ENCODE peak calls at places on chromosomes 13 and 19, in seven cellular contexts. One of them, this sample, is unnamed.

GRCh38 chr19:872266-872951 is 12.9 kb downstream of the CFD start:
- DNase-seq in stimulated activated CD4-positive, alpha-beta T cell treated with anti-CD3 and anti-CD28 coated beads, Interleukin-4, amount 100 ng/mL, for 48 hours: peak; percentile 77
- DNase-seq in activated CD4-positive, alpha-beta memory T cell treated with anti-CD3 and anti-CD28 coated beads, Interleukin-2, amount 10 ng/mL, durations not matched to agents 7 days and 5 days: peak; percentile 91
- DNase-seq in fibroblast of lung: peak; percentile 75
- DNase-seq in mesendoderm: peak; percentile 88
- DNase-seq in activated naive CD4-positive, alpha-beta T cell: peak; percentile 27
- DNase-seq in ACHN: no peak
- DNase-seq in this sample: peak; percentile 93

GRCh38 chr13:45167611-45168554 is 33.0 kb downstream of the KCTD4 start:
- DNase-seq in ACHN: no peak
- DNase-seq in activated naive CD4-positive, alpha-beta T cell: no peak
- DNase-seq in fibroblast of lung: no peak
- DNase-seq in mesendoderm: peak; percentile 33
- DNase-seq in activated CD4-positive, alpha-beta memory T cell treated with anti-CD3 and anti-CD28 coated beads, Interleukin-2, amount 10 ng/mL, durations not matched to agents 7 days and 5 days: no peak
- DNase-seq in stimulated activated CD4-positive, alpha-beta T cell treated with anti-CD3 and anti-CD28 coated beads, Interleukin-4, amount 100 ng/mL, for 48 hours: no peak
- DNase-seq in this sample: no peak

GRCh38 chr19:2173388-2173787 is 9.7 kb downstream of the DOT1L start:
- DNase-seq in mesendoderm: no peak
- DNase-seq in stimulated activated CD4-positive, alpha-beta T cell treated with anti-CD3 and anti-CD28 coated beads, Interleukin-4, amount 100 ng/mL, for 48 hours: no peak
- DNase-seq in activated CD4-positive, alpha-beta memory T cell treated with anti-CD3 and anti-CD28 coated beads, Interleukin-2, amount 10 ng/mL, durations not matched to agents 7 days and 5 days: no peak
- DNase-seq in ACHN: no peak
- DNase-seq in activated naive CD4-positive, alpha-beta T cell: no peak
- DNase-seq in fibroblast of lung: no peak
- DNase-seq in this sample: no peak

GRCh38 chr19:6501740-6502648 is at the start of gene TUBB4A:
- DNase-seq in fibroblast of lung: no peak
- DNase-seq in mesendoderm: no peak
- DNase-seq in stimulated activated CD4-positive, alpha-beta T cell treated with anti-CD3 and anti-CD28 coated beads, Interleukin-4, amount 100 ng/mL, for 48 hours: no peak
- DNase-seq in activated naive CD4-positive, alpha-beta T cell: no peak
- DNase-seq in activated CD4-positive, alpha-beta memory T cell treated with anti-CD3 and anti-CD28 coated beads, Interleukin-2, amount 10 ng/mL, durations not matched to agents 7 days and 5 days: peak; percentile 50
- DNase-seq in ACHN: peak; percentile 26
- DNase-seq in this sample: peak; percentile 60

GRCh38 chr19:32196690-32197420 is 148.6 kb upstream of the ZNF507 start:
- DNase-seq in activated naive CD4-positive, alpha-beta T cell: no peak
- DNase-seq in mesendoderm: no peak
- DNase-seq in activated CD4-positive, alpha-beta memory T cell treated with anti-CD3 and anti-CD28 coated beads, Interleukin-2, amount 10 ng/mL, durations not matched to agents 7 days and 5 days: no peak
- DNase-seq in fibroblast of lung: no peak
- DNase-seq in stimulated activated CD4-positive, alpha-beta T cell treated with anti-CD3 and anti-CD28 coated beads, Interleukin-4, amount 100 ng/mL, for 48 hours: no peak
- DNase-seq in ACHN: no peak
- DNase-seq in this sample: no peak

GRCh38 chr19:16754207-16754806 is 34.7 kb downstream of the NWD1 start:
- DNase-seq in ACHN: no peak
- DNase-seq in activated naive CD4-positive, alpha-beta T cell: no peak
- DNase-seq in activated CD4-positive, alpha-beta memory T cell treated with anti-CD3 and anti-CD28 coated beads, Interleukin-2, amount 10 ng/mL, durations not matched to agents 7 days and 5 days: no peak
- DNase-seq in stimulated activated CD4-positive, alpha-beta T cell treated with anti-CD3 and anti-CD28 coated beads, Interleukin-4, amount 100 ng/mL, for 48 hours: no peak
- DNase-seq in fibroblast of lung: no peak
- DNase-seq in mesendoderm: no peak
- DNase-seq in this sample: no peak

GRCh38 chr13:37540228-37540627 is 58.3 kb downstream of the POSTN start:
- DNase-seq in activated naive CD4-positive, alpha-beta T cell: no peak
- DNase-seq in fibroblast of lung: peak; percentile 72
- DNase-seq in stimulated activated CD4-positive, alpha-beta T cell treated with anti-CD3 and anti-CD28 coated beads, Interleukin-4, amount 100 ng/mL, for 48 hours: no peak
- DNase-seq in ACHN: no peak
- DNase-seq in mesendoderm: no peak
- DNase-seq in activated CD4-positive, alpha-beta memory T cell treated with anti-CD3 and anti-CD28 coated beads, Interleukin-2, amount 10 ng/mL, durations not matched to agents 7 days and 5 days: no peak
- DNase-seq in this sample: no peak

GRCh38 chr19:3372413-3372812 is 6.0 kb downstream of the NFIC start:
- DNase-seq in mesendoderm: no peak
- DNase-seq in ACHN: no peak
- DNase-seq in fibroblast of lung: no peak
- DNase-seq in activated CD4-positive, alpha-beta memory T cell treated with anti-CD3 and anti-CD28 coated beads, Interleukin-2, amount 10 ng/mL, durations not matched to agents 7 days and 5 days: no peak
- DNase-seq in stimulated activated CD4-positive, alpha-beta T cell treated with anti-CD3 and anti-CD28 coated beads, Interleukin-4, amount 100 ng/mL, for 48 hours: no peak
- DNase-seq in activated naive CD4-positive, alpha-beta T cell: no peak
- DNase-seq in this sample: no peak

GRCh38 chr19:13302521-13303270 is 152.5 kb downstream of the IER2 start:
- DNase-seq in activated naive CD4-positive, alpha-beta T cell: no peak
- DNase-seq in fibroblast of lung: no peak
- DNase-seq in mesendoderm: peak; percentile 52
- DNase-seq in ACHN: no peak
- DNase-seq in activated CD4-positive, alpha-beta memory T cell treated with anti-CD3 and anti-CD28 coated beads, Interleukin-2, amount 10 ng/mL, durations not matched to agents 7 days and 5 days: no peak
- DNase-seq in stimulated activated CD4-positive, alpha-beta T cell treated with anti-CD3 and anti-CD28 coated beads, Interleukin-4, amount 100 ng/mL, for 48 hours: no peak
- DNase-seq in this sample: no peak

GRCh38 chr19:38564981-38565685 is 52.6 kb downstream of the MAP4K1 start:
- DNase-seq in mesendoderm: no peak
- DNase-seq in stimulated activated CD4-positive, alpha-beta T cell treated with anti-CD3 and anti-CD28 coated beads, Interleukin-4, amount 100 ng/mL, for 48 hours: no peak
- DNase-seq in ACHN: no peak
- DNase-seq in activated naive CD4-positive, alpha-beta T cell: no peak
- DNase-seq in fibroblast of lung: no peak
- DNase-seq in activated CD4-positive, alpha-beta memory T cell treated with anti-CD3 and anti-CD28 coated beads, Interleukin-2, amount 10 ng/mL, durations not matched to agents 7 days and 5 days: peak; percentile 40
- DNase-seq in this sample: no peak

GRCh38 chr19:1133471-1133929 is 29.7 kb downstream of the GPX4 start:
- DNase-seq in fibroblast of lung: no peak
- DNase-seq in stimulated activated CD4-positive, alpha-beta T cell treated with anti-CD3 and anti-CD28 coated beads, Interleukin-4, amount 100 ng/mL, for 48 hours: peak; percentile 76
- DNase-seq in mesendoderm: peak; percentile 71
- DNase-seq in activated CD4-positive, alpha-beta memory T cell treated with anti-CD3 and anti-CD28 coated beads, Interleukin-2, amount 10 ng/mL, durations not matched to agents 7 days and 5 days: peak; percentile 87
- DNase-seq in ACHN: peak; percentile 27
- DNase-seq in activated naive CD4-positive, alpha-beta T cell: no peak
- DNase-seq in this sample: peak; percentile 47

GRCh38 chr13:62721893-62722292 is 1306.2 kb upstream of the PCDH20 start:
- DNase-seq in activated CD4-positive, alpha-beta memory T cell treated with anti-CD3 and anti-CD28 coated beads, Interleukin-2, amount 10 ng/mL, durations not matched to agents 7 days and 5 days: no peak
- DNase-seq in stimulated activated CD4-positive, alpha-beta T cell treated with anti-CD3 and anti-CD28 coated beads, Interleukin-4, amount 100 ng/mL, for 48 hours: no peak
- DNase-seq in ACHN: no peak
- DNase-seq in activated naive CD4-positive, alpha-beta T cell: no peak
- DNase-seq in mesendoderm: no peak
- DNase-seq in fibroblast of lung: no peak
- DNase-seq in this sample: no peak

GRCh38 chr13:21164631-21165030 is 11.7 kb downstream of the SKA3 start:
- DNase-seq in stimulated activated CD4-positive, alpha-beta T cell treated with anti-CD3 and anti-CD28 coated beads, Interleukin-4, amount 100 ng/mL, for 48 hours: no peak
- DNase-seq in mesendoderm: no peak
- DNase-seq in ACHN: no peak
- DNase-seq in activated CD4-positive, alpha-beta memory T cell treated with anti-CD3 and anti-CD28 coated beads, Interleukin-2, amount 10 ng/mL, durations not matched to agents 7 days and 5 days: no peak
- DNase-seq in activated naive CD4-positive, alpha-beta T cell: no peak
- DNase-seq in fibroblast of lung: peak; percentile 39
- DNase-seq in this sample: no peak

GRCh38 chr19:15223649-15224371 is 8.4 kb downstream of the EPHX3 start:
- DNase-seq in mesendoderm: peak; percentile 47
- DNase-seq in activated naive CD4-positive, alpha-beta T cell: no peak
- DNase-seq in fibroblast of lung: no peak
- DNase-seq in activated CD4-positive, alpha-beta memory T cell treated with anti-CD3 and anti-CD28 coated beads, Interleukin-2, amount 10 ng/mL, durations not matched to agents 7 days and 5 days: no peak
- DNase-seq in stimulated activated CD4-positive, alpha-beta T cell treated with anti-CD3 and anti-CD28 coated beads, Interleukin-4, amount 100 ng/mL, for 48 hours: no peak
- DNase-seq in ACHN: no peak
- DNase-seq in this sample: peak; percentile 26

GRCh38 chr19:8243146-8243545 is 34.0 kb downstream of the CERS4 start:
- DNase-seq in mesendoderm: no peak
- DNase-seq in activated CD4-positive, alpha-beta memory T cell treated with anti-CD3 and anti-CD28 coated beads, Interleukin-2, amount 10 ng/mL, durations not matched to agents 7 days and 5 days: no peak
- DNase-seq in ACHN: no peak
- DNase-seq in activated naive CD4-positive, alpha-beta T cell: no peak
- DNase-seq in fibroblast of lung: no peak
- DNase-seq in stimulated activated CD4-positive, alpha-beta T cell treated with anti-CD3 and anti-CD28 coated beads, Interleukin-4, amount 100 ng/mL, for 48 hours: no peak
- DNase-seq in this sample: no peak

GRCh38 chr19:12783226-12783848 is 7.9 kb upstream of the JUNB start:
- DNase-seq in fibroblast of lung: no peak
- DNase-seq in activated CD4-positive, alpha-beta memory T cell treated with anti-CD3 and anti-CD28 coated beads, Interleukin-2, amount 10 ng/mL, durations not matched to agents 7 days and 5 days: peak; percentile 65
- DNase-seq in activated naive CD4-positive, alpha-beta T cell: no peak
- DNase-seq in mesendoderm: no peak
- DNase-seq in stimulated activated CD4-positive, alpha-beta T cell treated with anti-CD3 and anti-CD28 coated beads, Interleukin-4, amount 100 ng/mL, for 48 hours: peak; percentile 56
- DNase-seq in ACHN: no peak
- DNase-seq in this sample: no peak

GRCh38 chr19:35644987-35645679 is 3.0 kb upstream of the COX6B1 start:
- DNase-seq in mesendoderm: peak; percentile 90
- DNase-seq in activated CD4-positive, alpha-beta memory T cell treated with anti-CD3 and anti-CD28 coated beads, Interleukin-2, amount 10 ng/mL, durations not matched to agents 7 days and 5 days: peak; percentile 82
- DNase-seq in stimulated activated CD4-positive, alpha-beta T cell treated with anti-CD3 and anti-CD28 coated beads, Interleukin-4, amount 100 ng/mL, for 48 hours: peak; percentile 87
- DNase-seq in ACHN: no peak
- DNase-seq in fibroblast of lung: peak; percentile 42
- DNase-seq in activated naive CD4-positive, alpha-beta T cell: peak; percentile 42
- DNase-seq in this sample: peak; percentile 88

GRCh38 chr19:43754312-43754561 is 525 bp downstream of the SMG9 start:
- DNase-seq in activated CD4-positive, alpha-beta memory T cell treated with anti-CD3 and anti-CD28 coated beads, Interleukin-2, amount 10 ng/mL, durations not matched to agents 7 days and 5 days: no peak
- DNase-seq in activated naive CD4-positive, alpha-beta T cell: no peak
- DNase-seq in ACHN: no peak
- DNase-seq in fibroblast of lung: no peak
- DNase-seq in stimulated activated CD4-positive, alpha-beta T cell treated with anti-CD3 and anti-CD28 coated beads, Interleukin-4, amount 100 ng/mL, for 48 hours: no peak
- DNase-seq in mesendoderm: no peak
- DNase-seq in this sample: no peak

GRCh38 chr13:48138270-48138669 is 43.4 kb upstream of the MED4 start:
- DNase-seq in ACHN: no peak
- DNase-seq in mesendoderm: no peak
- DNase-seq in activated naive CD4-positive, alpha-beta T cell: no peak
- DNase-seq in activated CD4-positive, alpha-beta memory T cell treated with anti-CD3 and anti-CD28 coated beads, Interleukin-2, amount 10 ng/mL, durations not matched to agents 7 days and 5 days: no peak
- DNase-seq in stimulated activated CD4-positive, alpha-beta T cell treated with anti-CD3 and anti-CD28 coated beads, Interleukin-4, amount 100 ng/mL, for 48 hours: no peak
- DNase-seq in fibroblast of lung: no peak
- DNase-seq in this sample: no peak

This sample was measured in A673.